ENCODE peak calls at places on chromosomes 3 and 15, in ten cellular contexts. S, A, N, G, Y, R, P, Z, K and M are unnamed samples.

GRCh38 chr3:117752984-117753717 is 1043.6 kb downstream of the TUSC7 start:
- DNase-seq in K (no peak), R (no peak), A (no peak), N (no peak), S (no peak), Y (no peak), Z (no peak), P (no peak), G (no peak), M (no peak)

GRCh38 chr3:138371070-138371950 is 22.9 kb downstream of the MRAS start:
- DNase-seq in Z (no peak), R (no peak), N (no peak), G (no peak), K (no peak), Y (no peak), S (no peak), A (no peak), P (no peak), M (no peak)

GRCh38 chr15:48963524-48964113 is at the start of gene SHC4:
- DNase-seq in S (peak; percentile 72), G (peak; percentile 50), K (peak; percentile 80), Z (peak; percentile 51), R (peak; percentile 65), A (peak; percentile 86), N (no peak), Y (peak; percentile 92), P (peak; percentile 37), M (peak; percentile 70)

GRCh38 chr3:134211797-134212196 is 38.9 kb downstream of the RYK start:
- DNase-seq in G (no peak), Z (no peak), A (peak; percentile 55), R (no peak), Y (no peak), N (no peak), S (peak; percentile 43), K (peak; percentile 67), P (peak; percentile 10), M (no peak)

GRCh38 chr15:62737551-62737950 is 305.0 kb upstream of the TPM1 start:
- DNase-seq in P (no peak), K (no peak), N (no peak), G (no peak), R (no peak), S (no peak), Z (no peak), Y (no peak), A (peak; percentile 58), M (no peak)

GRCh38 chr3:45593708-45594601 is 596 bp upstream of the LIMD1 start:
- DNase-seq in G (peak; percentile 88), S (peak; percentile 83), K (peak; percentile 85), A (peak; percentile 70), Y (peak; percentile 60), R (peak; percentile 50), P (peak; percentile 56), Z (peak; percentile 69), N (peak; percentile 64), M (peak; percentile 85)

GRCh38 chr3:39812537-39812936 is 3.1 kb downstream of the MYRIP start:
- DNase-seq in Z (no peak), N (no peak), G (no peak), R (no peak), P (no peak), A (no peak), Y (no peak), S (no peak), K (peak; percentile 60), M (no peak)

GRCh38 chr3:32440481-32441350 is 49.1 kb downstream of the CMTM7 start:
- DNase-seq in R (no peak), K (no peak), P (no peak), S (no peak), A (peak; percentile 83), Z (no peak), G (no peak), N (no peak), Y (peak; percentile 46), M (no peak)

GRCh38 chr15:78438595-78439285 is 724 bp downstream of the IREB2 start:
- DNase-seq in Z (peak; percentile 21), K (peak; percentile 71), N (peak; percentile 20), P (peak; percentile 43), Y (peak; percentile 49), A (peak; percentile 11), S (peak; percentile 51), R (no peak), G (no peak), M (no peak)

GRCh38 chr3:131381445-131382291 is at the start of gene NUDT16:
- DNase-seq in A (peak; percentile 99), K (peak; percentile 99), S (peak; percentile 100), G (peak; percentile 100), N (peak; percentile 97), R (peak; percentile 100), Z (peak; percentile 99), Y (peak; percentile 97), P (peak; percentile 87), M (peak; percentile 100)

GRCh38 chr3:143849854-143850549 is 1.7 kb upstream of the SLC9A9 start:
- DNase-seq in Z (peak; percentile 17), P (no peak), G (no peak), S (no peak), R (no peak), K (no peak), A (peak; percentile 91), Y (peak; percentile 67), N (no peak), M (no peak)

GRCh38 chr3:39124876-39125836 is 17.7 kb downstream of the TTC21A start:
- DNase-seq in A (no peak), N (no peak), Y (no peak), Z (peak; percentile 63), K (peak; percentile 57), S (no peak), P (no peak), G (no peak), R (no peak), M (no peak)

DNA sequence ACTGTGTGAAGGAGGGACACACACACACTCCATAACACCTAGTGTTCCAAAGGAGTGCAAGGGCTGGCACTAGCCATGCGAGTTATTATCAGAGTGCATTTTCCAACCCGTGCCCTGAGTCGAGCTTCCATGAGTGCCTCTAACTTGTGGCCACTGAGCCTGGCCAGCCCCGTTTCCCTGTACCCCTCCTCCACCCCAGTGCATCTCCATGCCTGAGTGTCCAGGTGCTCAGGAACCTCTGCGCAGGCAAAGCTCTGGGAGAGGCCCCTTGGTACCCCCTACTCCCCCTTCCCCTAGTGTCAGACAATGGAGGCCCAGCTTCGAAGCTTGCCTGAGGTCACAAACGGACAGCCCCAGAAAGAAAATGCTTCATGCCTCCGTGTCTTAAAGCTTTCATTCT is 45.2 kb upstream of the HES1 start:
- DNase-seq in G (no peak), R (no peak), Z (no peak), K (no peak), A (no peak), N (no peak), S (no peak), Y (no peak), P (no peak), M (no peak)
- H3K27ac ChIP-seq in G (no peak overlapping the region), R (no peak overlapping the region), Z (no peak overlapping the region), K (no peak overlapping the region), A (peak overlapping the region; percentile 73), N (no peak overlapping the region), S (no peak overlapping the region), Y (peak overlapping the region; percentile 91), P (peak overlapping the region; percentile 83), M (no peak overlapping the region)

DNA sequence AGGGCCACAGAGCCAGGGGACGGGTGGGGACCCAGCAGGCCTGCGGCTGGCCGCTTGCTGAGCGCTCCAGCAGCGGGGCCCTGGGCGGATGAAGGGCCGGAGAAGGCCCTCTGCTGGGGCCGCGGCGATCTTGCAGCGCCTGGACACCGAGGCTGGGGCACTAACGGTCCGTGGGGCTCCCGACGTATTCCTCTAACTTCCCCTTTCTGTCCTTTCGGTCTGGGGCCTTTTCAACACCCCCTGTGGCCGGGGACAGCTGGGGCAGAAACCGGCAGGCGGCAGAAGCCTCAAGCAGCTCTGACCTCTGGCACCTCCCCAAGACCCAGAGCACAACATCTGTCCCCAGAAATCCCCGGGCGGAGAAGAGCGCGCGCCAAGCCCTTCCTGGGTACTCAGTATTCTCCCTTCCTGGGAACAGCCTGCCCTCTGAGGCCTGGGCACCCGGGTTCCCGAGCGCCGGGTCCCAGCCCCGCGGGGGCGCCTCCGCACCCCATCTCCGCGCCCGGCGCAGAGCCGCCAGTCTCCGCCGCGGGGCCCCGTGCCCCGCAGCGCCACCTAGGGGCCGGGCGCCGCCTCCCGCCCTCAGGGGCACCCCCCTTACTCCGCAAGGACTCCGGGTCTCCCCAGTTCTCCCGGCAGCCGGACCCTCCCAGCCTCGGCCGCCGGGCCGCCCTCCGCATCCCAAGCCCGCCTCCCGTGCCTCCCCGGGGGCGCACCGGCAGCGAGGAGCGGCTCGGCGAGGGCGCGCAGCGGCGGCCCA is 587 bp upstream of the SLCO3A1 start:
- DNase-seq in Y (peak; percentile 80), K (peak; percentile 75), P (peak; percentile 92), S (peak; percentile 91), R (peak; percentile 77), Z (peak; percentile 57), N (peak; percentile 70), A (peak; percentile 67), G (peak; percentile 88), M (peak; percentile 90)
- H3K27ac ChIP-seq in Y (peak overlapping the region; percentile 94), K (no peak overlapping the region), P (peak overlapping the region; percentile 99), S (peak overlapping the region; percentile 98), R (peak overlapping the region; percentile 78), Z (peak overlapping the region; percentile 83), N (peak overlapping the region; percentile 57), A (peak overlapping the region; percentile 70), G (peak overlapping the region; percentile 85), M (peak overlapping the region; percentile 97)

DNA sequence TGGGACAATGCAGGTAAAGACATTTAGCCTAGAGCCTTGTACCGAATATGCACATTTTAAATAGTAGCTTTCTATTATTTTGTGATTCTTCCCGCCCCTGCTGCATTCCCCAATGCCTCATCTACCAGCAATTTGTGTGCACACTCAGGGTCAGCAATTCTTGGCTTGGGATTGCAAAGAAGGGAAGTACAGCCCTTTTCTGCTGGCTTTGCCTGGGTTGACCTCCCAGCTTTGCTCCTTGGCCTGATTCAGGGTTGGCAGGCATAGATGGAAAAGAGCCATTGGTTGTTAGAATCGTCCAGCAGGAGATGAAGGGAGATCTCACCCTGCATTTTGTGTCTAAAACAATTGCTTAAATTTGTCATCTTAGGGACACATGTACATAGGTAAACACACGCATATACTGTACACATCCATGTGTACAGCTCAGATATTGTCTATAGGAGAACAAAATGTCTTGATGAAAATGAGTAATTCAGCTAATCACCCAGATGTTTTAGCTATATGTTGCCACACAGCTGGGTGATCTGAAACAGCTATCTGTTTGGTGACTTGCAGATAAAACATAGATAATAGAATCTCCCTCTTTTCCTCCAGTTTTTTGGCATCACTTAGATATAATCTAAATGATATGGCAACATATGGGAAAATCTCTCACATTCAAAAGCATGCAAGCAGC is 340.9 kb upstream of the TBL1XR1 start:
- DNase-seq in Y (no peak), S (peak; percentile 60), R (peak; percentile 44), A (peak; percentile 22), K (peak; percentile 12), N (no peak), G (no peak), P (no peak), Z (no peak), M (peak; percentile 73)
- H3K27ac ChIP-seq in Y (no peak overlapping the region), S (no peak overlapping the region), R (no peak overlapping the region), A (no peak overlapping the region), K (peak overlapping the region; percentile 11), N (no peak overlapping the region), G (no peak overlapping the region), P (no peak overlapping the region), Z (no peak overlapping the region), M (no peak overlapping the region)

GRCh38 chr3:41972802-41973201 is 10.9 kb upstream of the ULK4 start:
- DNase-seq in N (no peak), S (no peak), R (no peak), A (no peak), P (no peak), Z (no peak), Y (no peak), G (no peak), K (no peak), M (no peak)
- H3K27ac ChIP-seq in N (no peak overlapping the region), S (no peak overlapping the region), R (no peak overlapping the region), A (no peak overlapping the region), P (no peak overlapping the region), Z (no peak overlapping the region), Y (no peak overlapping the region), G (no peak overlapping the region), K (no peak overlapping the region), M (no peak overlapping the region)